ENCODE peak calls at places on chromosomes 4 and X, in seven cellular contexts. F is IMR-90, E is prostate gland, Z is BE2C, X is suprapubic skin, G is GM23338, L is thyroid gland. Y is an unnamed sample. For H3K4me1, the result is how much of the 10 kb centered on the place peaks cover.

GRCh38 chr4:187606581-187606980 is 389.0 kb upstream of the ZFP42 start:
- DNase-seq in G (peak), L (no peak), X (no peak), Z (peak), E (no peak), F (peak), Y (peak)

GRCh38 chrX:95860127-95860526 is 824.5 kb upstream of the DIAPH2 start:
- DNase-seq in G (no peak), X (no peak), E (no peak), F (no peak), Z (no peak), L (no peak), Y (no peak)

GRCh38 chr4:13892739-13893105 is 265.2 kb upstream of the BOD1L1 start:
- DNase-seq in G (no peak), E (no peak), Z (no peak), L (no peak), X (no peak), F (peak), Y (no peak)

GRCh38 chr4:82017680-82018079 is 356.1 kb downstream of the HNRNPD start:
- DNase-seq in L (no peak), G (peak), Z (no peak), X (no peak), F (peak), E (no peak), Y (peak)

GRCh38 chrX:71493111-71493613 is 39.7 kb upstream of the OGT start:
- DNase-seq in E (peak), Z (no peak), X (no peak), L (peak), G (no peak), F (no peak), Y (no peak)

GRCh38 chr4:182242793-182243192 is 409 bp upstream of the TENM3 start:
- DNase-seq in F (peak), E (no peak), Z (no peak), X (no peak), G (no peak), L (no peak), Y (no peak)

GRCh38 chrX:47687249-47687648 is 28.3 kb upstream of the UXT start:
- DNase-seq in E (no peak), X (no peak), L (no peak), G (no peak), F (no peak), Z (peak), Y (no peak)

GRCh38 chr4:109419679-109420078 is 13.9 kb upstream of the SEC24B start:
- DNase-seq in X (no peak), G (peak), Z (no peak), E (no peak), L (no peak), F (no peak), Y (peak)

GRCh38 chr4:85812776-85813175 is 337.8 kb downstream of the ARHGAP24 start:
- DNase-seq in Z (no peak), E (no peak), L (no peak), F (peak), X (no peak), G (no peak), Y (no peak)

GRCh38 chr4:51845736-51846135 is 2.8 kb downstream of the DCUN1D4 start:
- DNase-seq in L (no peak), E (no peak), Z (no peak), F (no peak), X (no peak), G (no peak), Y (no peak)

GRCh38 chrX:134636859-134637258 is 21.4 kb downstream of the PLAC1 start:
- DNase-seq in G (no peak), F (peak), X (no peak), Z (no peak), L (no peak), E (no peak), Y (no peak)

GRCh38 chr4:72809208-72809607 is 240.2 kb upstream of the ADAMTS3 start:
- DNase-seq in G (no peak), X (no peak), L (no peak), Z (no peak), F (no peak), E (no peak), Y (no peak)

GRCh38 chr4:118410143-118410542 is 57.3 kb upstream of the PRSS12 start:
- DNase-seq in Z (no peak), F (peak), L (no peak), G (no peak), X (no peak), E (no peak), Y (no peak)

GRCh38 chr4:149140841-149141240 is 674.8 kb downstream of the IQCM start:
- DNase-seq in X (no peak), Z (no peak), E (peak), L (no peak), G (no peak), F (peak), Y (no peak)

GRCh38 chr4:94588900-94589693 is 137.4 kb downstream of the PDLIM5 start:
- DNase-seq in L (no peak), E (no peak), X (no peak), F (no peak), G (no peak), Z (no peak), Y (no peak)

GRCh38 chrX:48480142-48480541 is 4.1 kb downstream of the FTSJ1 start:
- DNase-seq in E (no peak), X (no peak), Z (no peak), F (no peak), L (no peak), G (no peak), Y (no peak)

GRCh38 chr4:153549401-153549800 is 83.2 kb downstream of the TMEM131L start:
- DNase-seq in G (no peak), F (peak), Z (no peak), L (no peak), X (no peak), E (no peak), Y (no peak)

GRCh38 chr4:166842795-166843261 is 391.5 kb downstream of the SPOCK3 start:
- DNase-seq in Z (peak), X (no peak), F (no peak), G (no peak), L (no peak), E (no peak), Y (no peak)

GRCh38 chrX:24305905-24306304 is 8.0 kb downstream of the SUPT20HL2 start:
- DNase-seq in E (no peak), G (no peak), X (no peak), Z (no peak), L (peak), F (no peak), Y (no peak)

GRCh38 chr4:2798399-2799301 is 5.8 kb downstream of the SH3BP2 start:
- DNase-seq in E (no peak), Z (peak), X (peak), G (no peak), L (peak), F (no peak), Y (no peak)

GRCh38 chr4:94307231-94307840 is 35.3 kb downstream of the HPGDS start:
- DNase-seq in L (no peak), F (no peak), Z (no peak), X (no peak), G (no peak), E (no peak), Y (no peak)

GRCh38 chr4:61406677-61407076 is 206.6 kb downstream of the ADGRL3 start:
- DNase-seq in E (no peak), X (no peak), Z (no peak), G (no peak), F (no peak), L (no peak), Y (no peak)

GRCh38 chr4:153161599-153161971 is 42.7 kb upstream of the TRIM2 start:
- DNase-seq in E (no peak), Z (no peak), L (no peak), X (no peak), F (peak), G (no peak), Y (no peak)

GRCh38 chrX:9291666-9292065 is 173.2 kb upstream of the TBL1X start:
- DNase-seq in F (no peak), L (no peak), E (no peak), G (peak), X (no peak), Z (no peak), Y (peak)

GRCh38 chr4:47221721-47222120 is 190.4 kb downstream of the GABRB1 start:
- DNase-seq in X (no peak), L (no peak), E (no peak), G (no peak), F (peak), Z (no peak), Y (no peak)

GRCh38 chrX:41022579-41022978 is 62.7 kb upstream of the USP9X start:
- DNase-seq in E (no peak), G (no peak), Z (no peak), F (peak), X (no peak), L (no peak), Y (no peak)

GRCh38 chrX:132369650-132370049 is 119.2 kb downstream of the MBNL3 start:
- DNase-seq in G (no peak), L (no peak), X (no peak), Z (no peak), F (no peak), E (no peak), Y (no peak)
- H3K4me1 ChIP-seq in G (under half), L (under half), X (under half), Z (under half), F (under half), E (under half), Y (under half)

DNA sequence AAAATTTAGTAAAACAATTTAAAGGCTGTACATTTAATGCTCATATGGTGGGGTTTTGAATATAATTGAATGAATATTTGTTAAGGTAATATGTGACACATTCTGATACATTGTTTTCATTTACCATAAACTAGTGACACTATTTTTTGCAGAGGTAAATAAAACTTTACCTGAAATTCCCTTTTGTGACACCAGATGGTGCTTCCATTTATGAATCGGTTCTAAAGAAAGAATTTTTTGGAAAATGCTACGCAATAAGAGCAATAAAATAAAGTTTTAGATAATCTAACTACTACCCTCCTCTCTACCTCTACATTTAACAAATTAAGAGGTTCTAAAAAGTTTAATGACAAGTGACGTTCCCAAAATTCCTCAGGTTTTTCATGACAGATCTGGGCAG is 448.9 kb downstream of the MAGEB5 start:
- DNase-seq in E (no peak), X (no peak), G (no peak), Z (no peak), F (no peak), L (no peak), Y (no peak)
- TF ChIP-seq CTCF in E (no peak), X (no peak), G (no peak), Z (no peak), F (no peak), L (no peak), Y (peak)

DNA sequence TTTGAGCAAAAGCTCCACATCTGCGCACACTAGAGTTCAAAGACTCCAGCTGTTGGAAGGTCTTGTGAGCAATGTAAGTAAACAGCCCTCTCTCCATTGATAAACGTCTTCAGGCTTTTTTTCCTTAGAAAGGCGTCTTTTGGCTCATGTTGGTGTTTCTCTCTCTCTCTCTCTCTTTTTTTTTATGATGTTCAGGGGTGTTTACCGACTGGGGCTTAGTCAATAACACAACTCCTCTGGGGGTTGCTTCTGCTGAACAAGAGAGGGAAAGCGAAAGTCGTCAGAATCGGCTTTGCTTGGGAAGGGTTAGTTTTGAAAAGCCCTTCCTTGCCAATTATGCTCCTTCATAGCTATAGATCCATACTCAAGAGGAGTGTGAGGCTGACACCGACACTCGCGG is 53.1 kb upstream of the C1QTNF7 start:
- DNase-seq in Z (no peak), F (peak), X (no peak), L (no peak), E (no peak), G (no peak), Y (no peak)
- H3K4me3 ChIP-seq in Z (no peak), F (peak), X (peak), L (no peak), E (peak), G (no peak), Y (no peak)

GRCh38 chr4:38683265-38683664 is 19.3 kb downstream of the KLF3 start:
- DNase-seq in G (no peak), X (no peak), L (no peak), E (no peak), F (no peak), Z (no peak), Y (no peak)
- H3K4me1 ChIP-seq in G (under half), X (half or more), L (under half), E (under half), F (under half), Z (under half), Y (under half)

GRCh38 chr4:86848136-86848535 is 1.0 kb downstream of the SLC10A6 start:
- DNase-seq in E (no peak), G (no peak), L (no peak), F (no peak), X (no peak), Z (no peak), Y (peak)
- TF ChIP-seq CTCF in E (no peak), G (no peak), L (no peak), F (no peak), X (no peak), Z (no peak), Y (no peak)

GRCh38 chr4:140515423-140515822 is 8.5 kb upstream of the ELMOD2 start:
- DNase-seq in X (no peak), L (no peak), F (no peak), G (no peak), E (no peak), Z (no peak), Y (no peak)
- H3K4me3 ChIP-seq in X (no peak), L (no peak), F (no peak), G (no peak), E (no peak), Z (no peak), Y (peak)

GRCh38 chr4:107856901-107857300 is 32.2 kb downstream of the SGMS2 start:
- DNase-seq in X (no peak), Z (no peak), G (no peak), L (no peak), E (no peak), F (no peak), Y (no peak)
- H3K4me1 ChIP-seq in X (under half), Z (under half), G (under half), L (under half), E (under half), F (under half), Y (under half)

GRCh38 chr4:20652226-20652836 is 47.9 kb upstream of the PACRGL start:
- DNase-seq in G (no peak), X (no peak), E (no peak), Z (no peak), F (no peak), L (no peak), Y (no peak)
- TF ChIP-seq CTCF in G (no peak), X (no peak), E (no peak), Z (no peak), F (no peak), L (no peak), Y (no peak)

Y was measured in endodermal cell.